ENCODE peak calls at places on chromosomes 11 and 22, in six cellular contexts. F is psoas muscle, X is fibroblast of the aortic adventitia, M is ovary, Q is mesothelial cell of epicardium, Y is heart right ventricle. P is an unnamed sample.

GRCh38 chr22:36406139-36406538 is 18.4 kb upstream of the MYH9 start:
- DNase-seq in F (no peak), X (no peak), M (no peak), Q (no peak), Y (no peak), P (no peak)

GRCh38 chr11:106286881-106287504 is 209.5 kb downstream of the AASDHPPT start:
- DNase-seq in F (no peak), X (no peak), M (no peak), Q (no peak), Y (no peak), P (no peak)

GRCh38 chr11:21814169-21814568 is 378.7 kb upstream of the ANO5 start:
- DNase-seq in F (no peak), X (peak; percentile 1), M (no peak), Q (no peak), Y (no peak), P (no peak)

GRCh38 chr11:14308897-14309387 is 50.0 kb downstream of the RRAS2 start:
- DNase-seq in F (no peak), X (no peak), M (no peak), Q (no peak), Y (no peak), P (no peak)

GRCh38 chr11:35349897-35350296 is 69.5 kb downstream of the SLC1A2 start:
- DNase-seq in F (no peak), X (no peak), M (no peak), Q (no peak), Y (no peak), P (no peak)

GRCh38 chr11:420911-421321 is 6.1 kb upstream of the SIGIRR start:
- DNase-seq in F (no peak), X (no peak), M (peak; percentile 29), Q (no peak), Y (no peak), P (no peak)

GRCh38 chr11:26076591-26076990 is 255.3 kb upstream of the ANO3 start:
- DNase-seq in F (no peak), X (no peak), M (no peak), Q (no peak), Y (no peak), P (no peak)

GRCh38 chr22:24133187-24133965 is 47.9 kb upstream of the SUSD2 start:
- DNase-seq in F (no peak), X (no peak), M (no peak), Q (no peak), Y (no peak), P (peak; percentile 11)

DNA sequence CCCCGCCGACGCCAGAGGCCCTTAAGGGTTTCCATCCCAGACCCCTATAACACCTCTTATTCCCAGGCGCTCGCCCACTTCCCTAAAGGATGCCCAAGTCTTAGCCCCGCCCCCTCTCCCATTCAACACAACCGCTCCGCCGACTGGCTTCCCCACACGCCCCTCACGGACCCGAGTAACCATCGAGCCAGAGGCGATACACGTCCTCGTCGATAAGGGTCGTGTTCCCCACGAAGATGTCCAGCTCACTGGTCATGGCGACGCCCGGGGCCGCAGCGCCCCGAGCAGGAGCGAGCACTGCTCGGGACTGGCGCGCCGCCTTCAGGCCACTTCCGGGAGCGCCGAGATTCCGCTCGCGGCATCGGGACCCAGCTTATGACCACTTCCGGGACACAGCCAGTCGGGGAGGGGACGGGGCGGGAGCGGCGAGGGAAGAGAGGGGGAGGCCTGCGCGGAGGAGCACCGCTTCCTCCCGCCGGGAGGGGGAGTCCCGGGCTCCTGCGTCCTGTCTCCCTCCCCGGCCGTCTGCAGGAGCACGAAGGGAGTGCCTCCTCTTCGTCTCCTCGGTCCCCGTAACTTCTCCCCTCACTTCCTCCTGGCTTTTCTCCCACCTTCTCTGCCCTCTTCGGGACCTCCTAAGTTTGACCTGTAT is at the start of gene FIBP:
- DNase-seq in F (peak; percentile 98), X (peak; percentile 95), M (peak; percentile 98), Q (peak; percentile 96), Y (peak; percentile 98), P (peak; percentile 97)
- TF ChIP-seq CTCF in F (peak; percentile 73), X (peak; percentile 76), M (peak; percentile 99), Q (peak; percentile 91), Y (peak; percentile 93), P (no peak)

GRCh38 chr22:20858615-20859416 is at the start of the genes PI4KA and SNAP29:
- DNase-seq in F (peak; percentile 100), X (peak; percentile 96), M (peak; percentile 99), Q (peak; percentile 94), Y (peak; percentile 99), P (peak; percentile 99)
- TF ChIP-seq CTCF in F (no peak), X (no peak), M (peak; percentile 57), Q (no peak), Y (no peak), P (no peak)

GRCh38 chr11:44567876-44568256 is 2.4 kb downstream of the CD82 start:
- DNase-seq in F (no peak), X (no peak), M (no peak), Q (no peak), Y (no peak), P (no peak)

GRCh38 chr11:44565746-44566558 is 489 bp downstream of the CD82 start:
- DNase-seq in F (no peak), X (no peak), M (no peak), Q (no peak), Y (peak; percentile 20), P (no peak)

GRCh38 chr11:44568358-44568705 is 2.9 kb downstream of the CD82 start:
- DNase-seq in F (no peak), X (no peak), M (no peak), Q (no peak), Y (no peak), P (no peak)

GRCh38 chr11:44566559-44566949 is 1.1 kb downstream of the CD82 start:
- DNase-seq in F (no peak), X (no peak), M (no peak), Q (no peak), Y (no peak), P (no peak)

GRCh38 chr11:44566952-44567875 is 1.8 kb downstream of the CD82 start:
- DNase-seq in F (no peak), X (no peak), M (no peak), Q (no peak), Y (no peak), P (no peak)
- TF ChIP-seq CTCF in F (no peak), X (peak; percentile 9), M (no peak), Q (no peak), Y (no peak), P (peak; percentile 9)

GRCh38 chr22:46542011-46542985 is 4.9 kb upstream of the CELSR1 start:
- DNase-seq in F (peak; percentile 72), X (peak; percentile 62), M (peak; percentile 74), Q (peak; percentile 81), Y (peak; percentile 62), P (peak; percentile 56)
- TF ChIP-seq CTCF in F (peak; percentile 88), X (peak; percentile 96), M (peak; percentile 58), Q (peak; percentile 83), Y (peak; percentile 97), P (peak; percentile 91)

GRCh38 chr11:62394825-62395538 is 23.9 kb upstream of the SCGB1A1 start:
- DNase-seq in F (peak; percentile 76), X (peak; percentile 92), M (peak; percentile 91), Q (peak; percentile 73), Y (peak; percentile 82), P (peak; percentile 87)

GRCh38 chr11:62392506-62392905 is 26.3 kb upstream of the SCGB1A1 start:
- DNase-seq in F (no peak), X (no peak), M (peak; percentile 21), Q (no peak), Y (no peak), P (no peak)

GRCh38 chr11:62393735-62394134 is 25.1 kb upstream of the SCGB1A1 start:
- DNase-seq in F (no peak), X (no peak), M (peak; percentile 11), Q (no peak), Y (no peak), P (no peak)

GRCh38 chr11:62391642-62392425 is 27.0 kb upstream of the SCGB1A1 start:
- DNase-seq in F (no peak), X (no peak), M (peak; percentile 24), Q (no peak), Y (no peak), P (no peak)

GRCh38 chr11:62392944-62393628 is 25.7 kb upstream of the SCGB1A1 start:
- DNase-seq in F (no peak), X (no peak), M (peak; percentile 25), Q (no peak), Y (no peak), P (no peak)
- TF ChIP-seq CTCF in F (no peak), X (no peak), M (no peak), Q (peak; percentile 14), Y (no peak), P (no peak)

GRCh38 chr11:86955674-86956522 is 703 bp upstream of the FZD4 start:
- DNase-seq in F (peak; percentile 89), X (peak; percentile 73), M (peak; percentile 91), Q (peak; percentile 89), Y (peak; percentile 89), P (peak; percentile 47)
- TF ChIP-seq CTCF in F (peak; percentile 12), X (peak; percentile 18), M (peak; percentile 32), Q (no peak), Y (peak; percentile 41), P (peak; percentile 2)

DNA sequence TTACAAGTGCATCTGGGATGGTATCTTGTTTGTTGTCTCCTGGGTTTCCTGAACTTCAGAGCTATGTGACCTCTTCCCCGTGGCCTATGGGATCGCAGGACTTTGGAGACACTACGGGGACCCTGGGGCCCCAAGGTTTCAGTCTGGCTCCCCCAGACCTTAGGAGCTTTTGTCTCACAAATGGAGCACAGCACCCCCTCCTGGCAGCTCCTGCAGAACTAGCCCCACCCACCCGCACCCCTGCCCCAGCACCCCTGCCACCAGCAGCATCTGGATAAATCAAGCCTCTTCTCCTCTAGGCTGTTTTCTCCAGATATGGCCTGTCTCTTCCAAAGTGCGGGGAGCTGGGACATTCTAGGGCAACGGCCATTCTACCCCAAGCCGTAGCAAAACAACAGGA is 10.4 kb downstream of the RCOR2 start:
- DNase-seq in F (no peak), X (peak; percentile 19), M (no peak), Q (no peak), Y (no peak), P (no peak)
- TF ChIP-seq CTCF in F (no peak), X (no peak), M (no peak), Q (no peak), Y (peak; percentile 39), P (peak; percentile 20)

GRCh38 chr22:30506507-30506968 is 1.0 kb upstream of the SEC14L4 start:
- DNase-seq in F (no peak), X (no peak), M (no peak), Q (no peak), Y (no peak), P (no peak)

GRCh38 chr22:30500628-30501027 is 4.9 kb downstream of the SEC14L4 start:
- DNase-seq in F (no peak), X (no peak), M (no peak), Q (no peak), Y (no peak), P (no peak)

GRCh38 chr22:30502153-30502552 is 3.3 kb downstream of the SEC14L4 start:
- DNase-seq in F (no peak), X (no peak), M (no peak), Q (no peak), Y (no peak), P (no peak)

GRCh38 chr22:30502911-30503310 is 2.6 kb downstream of the SEC14L4 start:
- DNase-seq in F (no peak), X (no peak), M (no peak), Q (no peak), Y (no peak), P (no peak)

GRCh38 chr22:30503551-30503950 is 1.9 kb downstream of the SEC14L4 start:
- DNase-seq in F (no peak), X (no peak), M (no peak), Q (no peak), Y (no peak), P (no peak)
- TF ChIP-seq CTCF in F (no peak), X (no peak), M (no peak), Q (no peak), Y (no peak), P (no peak)